ENCODE peak calls at places on chromosome 2, in six cellular contexts. One of them, this sample, is unnamed.

GRCh38 chr2:50597206-50597605 is 434.7 kb downstream of the NRXN1 start:
- DNase-seq in GM23248: no peak
- DNase-seq in SJCRH30: no peak
- DNase-seq in adrenal gland: no peak
- DNase-seq in PC-9: no peak
- DNase-seq in brain microvascular endothelial cell: no peak
- DNase-seq in this sample: no peak

GRCh38 chr2:64232266-64232665 is 88.0 kb upstream of the PELI1 start:
- DNase-seq in GM23248: no peak
- DNase-seq in SJCRH30: no peak
- DNase-seq in adrenal gland: no peak
- DNase-seq in PC-9: no peak
- DNase-seq in brain microvascular endothelial cell: no peak
- DNase-seq in this sample: no peak

GRCh38 chr2:195370167-195370943 is 286.7 kb upstream of the SLC39A10 start:
- DNase-seq in GM23248: no peak
- DNase-seq in SJCRH30: no peak
- DNase-seq in adrenal gland: no peak
- DNase-seq in PC-9: no peak
- DNase-seq in brain microvascular endothelial cell: no peak
- DNase-seq in this sample: no peak

GRCh38 chr2:159045545-159046454 is 77.4 kb downstream of the TANC1 start:
- DNase-seq in GM23248: no peak
- DNase-seq in SJCRH30: no peak
- DNase-seq in adrenal gland: no peak
- DNase-seq in PC-9: no peak
- DNase-seq in brain microvascular endothelial cell: no peak
- DNase-seq in this sample: no peak

GRCh38 chr2:191711621-191712020 is 33.7 kb downstream of the NABP1 start:
- DNase-seq in GM23248: peak
- DNase-seq in SJCRH30: no peak
- DNase-seq in adrenal gland: no peak
- DNase-seq in PC-9: no peak
- DNase-seq in brain microvascular endothelial cell: no peak
- DNase-seq in this sample: no peak

GRCh38 chr2:230347659-230348305 is 20.8 kb downstream of the SP140L start:
- DNase-seq in GM23248: no peak
- DNase-seq in SJCRH30: no peak
- DNase-seq in adrenal gland: no peak
- DNase-seq in PC-9: no peak
- DNase-seq in brain microvascular endothelial cell: no peak
- DNase-seq in this sample: no peak

GRCh38 chr2:110770308-110770695 is 37.9 kb downstream of the ACOXL start:
- DNase-seq in GM23248: no peak
- DNase-seq in SJCRH30: no peak
- DNase-seq in adrenal gland: no peak
- DNase-seq in PC-9: no peak
- DNase-seq in brain microvascular endothelial cell: no peak
- DNase-seq in this sample: no peak

GRCh38 chr2:96374211-96374951 is 38.8 kb downstream of the NCAPH start:
- DNase-seq in GM23248: peak
- DNase-seq in SJCRH30: no peak
- DNase-seq in adrenal gland: peak
- DNase-seq in PC-9: no peak
- DNase-seq in brain microvascular endothelial cell: peak
- DNase-seq in this sample: no peak

GRCh38 chr2:102514061-102514785 is 41.2 kb downstream of the SLC9A4 start:
- DNase-seq in GM23248: peak
- DNase-seq in SJCRH30: peak
- DNase-seq in adrenal gland: peak
- DNase-seq in PC-9: peak
- DNase-seq in brain microvascular endothelial cell: peak
- DNase-seq in this sample: no peak

GRCh38 chr2:72145658-72146329 is 1.9 kb downstream of the CYP26B1 start:
- DNase-seq in GM23248: peak
- DNase-seq in SJCRH30: no peak
- DNase-seq in adrenal gland: peak
- DNase-seq in PC-9: no peak
- DNase-seq in brain microvascular endothelial cell: no peak
- DNase-seq in this sample: peak

GRCh38 chr2:179817181-179817841 is 44.1 kb downstream of the ZNF385B start:
- DNase-seq in GM23248: no peak
- DNase-seq in SJCRH30: no peak
- DNase-seq in adrenal gland: peak
- DNase-seq in PC-9: no peak
- DNase-seq in brain microvascular endothelial cell: peak
- DNase-seq in this sample: no peak

GRCh38 chr2:167964650-167965404 is 282.6 kb downstream of the STK39 start:
- DNase-seq in GM23248: peak
- DNase-seq in SJCRH30: no peak
- DNase-seq in adrenal gland: no peak
- DNase-seq in PC-9: no peak
- DNase-seq in brain microvascular endothelial cell: no peak
- DNase-seq in this sample: no peak

GRCh38 chr2:189188446-189188845 is 8.9 kb upstream of the COL5A2 start:
- DNase-seq in GM23248: no peak
- DNase-seq in SJCRH30: no peak
- DNase-seq in adrenal gland: no peak
- DNase-seq in PC-9: no peak
- DNase-seq in brain microvascular endothelial cell: no peak
- DNase-seq in this sample: no peak

GRCh38 chr2:235937936-235938335 is 230.2 kb downstream of the GBX2 start:
- DNase-seq in GM23248: no peak
- DNase-seq in SJCRH30: no peak
- DNase-seq in adrenal gland: no peak
- DNase-seq in PC-9: no peak
- DNase-seq in brain microvascular endothelial cell: no peak
- DNase-seq in this sample: no peak

GRCh38 chr2:96527990-96528679 is 8.4 kb upstream of the ARID5A start:
- DNase-seq in GM23248: peak
- DNase-seq in SJCRH30: peak
- DNase-seq in adrenal gland: peak
- DNase-seq in PC-9: no peak
- DNase-seq in brain microvascular endothelial cell: peak
- DNase-seq in this sample: peak

GRCh38 chr2:172829229-172829628 is 93.6 kb downstream of the RAPGEF4 start:
- DNase-seq in GM23248: peak
- DNase-seq in SJCRH30: peak
- DNase-seq in adrenal gland: no peak
- DNase-seq in PC-9: peak
- DNase-seq in brain microvascular endothelial cell: peak
- DNase-seq in this sample: no peak

GRCh38 chr2:61759718-61760117 is 94.1 kb downstream of the FAM161A start:
- DNase-seq in GM23248: peak
- DNase-seq in SJCRH30: no peak
- DNase-seq in adrenal gland: no peak
- DNase-seq in PC-9: no peak
- DNase-seq in brain microvascular endothelial cell: peak
- DNase-seq in this sample: no peak
- H3K27ac ChIP-seq in GM23248: peak
- H3K27ac ChIP-seq in SJCRH30: no peak
- H3K27ac ChIP-seq in adrenal gland: no peak
- H3K27ac ChIP-seq in PC-9: peak
- H3K27ac ChIP-seq in brain microvascular endothelial cell: peak
- H3K27ac ChIP-seq in this sample: no peak

GRCh38 chr2:109689182-109689935 is 75.2 kb downstream of the SOWAHC start:
- DNase-seq in GM23248: no peak
- DNase-seq in SJCRH30: no peak
- DNase-seq in adrenal gland: no peak
- DNase-seq in PC-9: no peak
- DNase-seq in brain microvascular endothelial cell: no peak
- DNase-seq in this sample: no peak

GRCh38 chr2:109689973-109690372 is 75.8 kb downstream of the SOWAHC start:
- DNase-seq in GM23248: no peak
- DNase-seq in SJCRH30: no peak
- DNase-seq in adrenal gland: no peak
- DNase-seq in PC-9: no peak
- DNase-seq in brain microvascular endothelial cell: no peak
- DNase-seq in this sample: no peak

GRCh38 chr2:109692013-109692738 is 78.0 kb downstream of the SOWAHC start:
- DNase-seq in GM23248: no peak
- DNase-seq in SJCRH30: no peak
- DNase-seq in adrenal gland: no peak
- DNase-seq in PC-9: no peak
- DNase-seq in brain microvascular endothelial cell: no peak
- DNase-seq in this sample: no peak

GRCh38 chr2:109690822-109691541 is 76.8 kb downstream of the SOWAHC start:
- DNase-seq in GM23248: no peak
- DNase-seq in SJCRH30: no peak
- DNase-seq in adrenal gland: peak
- DNase-seq in PC-9: peak
- DNase-seq in brain microvascular endothelial cell: no peak
- DNase-seq in this sample: no peak

DNA sequence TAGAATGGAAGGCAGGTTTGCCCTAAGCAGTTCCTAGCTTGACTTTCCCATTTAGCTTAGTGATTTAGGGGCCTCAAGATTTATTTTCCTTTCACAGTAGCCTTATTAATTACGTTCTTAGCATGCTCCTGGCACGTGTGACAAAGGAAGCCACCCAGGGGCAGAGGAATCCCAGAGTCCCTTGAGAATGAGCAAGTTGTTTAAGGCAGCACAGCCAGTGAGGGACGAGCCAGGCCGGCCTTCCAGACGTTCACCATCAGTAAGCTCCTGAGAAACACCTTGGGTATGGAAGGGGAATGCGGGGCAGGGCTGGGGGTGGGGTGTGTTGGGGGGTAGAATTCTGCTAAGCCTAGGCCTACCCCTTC is 76.3 kb downstream of the SOWAHC start:
- DNase-seq in GM23248: no peak
- DNase-seq in SJCRH30: no peak
- DNase-seq in adrenal gland: no peak
- DNase-seq in PC-9: no peak
- DNase-seq in brain microvascular endothelial cell: no peak
- DNase-seq in this sample: no peak
- H3K27ac ChIP-seq in GM23248: no peak
- H3K27ac ChIP-seq in SJCRH30: no peak
- H3K27ac ChIP-seq in adrenal gland: peak
- H3K27ac ChIP-seq in PC-9: peak
- H3K27ac ChIP-seq in brain microvascular endothelial cell: no peak
- H3K27ac ChIP-seq in this sample: peak

DNA sequence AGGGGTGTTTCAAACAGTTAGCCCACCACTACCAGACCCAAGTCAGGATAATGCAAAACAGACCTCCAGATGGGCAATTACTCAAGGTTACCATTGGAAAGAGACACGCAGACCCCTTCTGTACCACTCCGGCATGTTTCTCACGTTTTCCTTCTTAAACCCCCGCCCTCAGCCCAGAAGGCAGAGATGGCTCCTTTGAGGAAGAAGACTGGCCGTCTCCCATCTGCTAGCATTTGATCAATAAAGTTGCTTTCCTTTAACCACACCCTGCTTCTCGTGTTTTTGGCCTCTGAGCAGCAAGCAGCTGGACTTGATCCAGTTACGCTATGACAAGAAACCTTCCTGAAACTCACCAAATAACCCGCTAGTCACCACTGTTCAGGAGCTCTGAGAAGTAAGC is 1012.4 kb upstream of the GYPC start:
- DNase-seq in GM23248: no peak
- DNase-seq in SJCRH30: no peak
- DNase-seq in adrenal gland: no peak
- DNase-seq in PC-9: no peak
- DNase-seq in brain microvascular endothelial cell: no peak
- DNase-seq in this sample: no peak
- H3K27ac ChIP-seq in GM23248: no peak
- H3K27ac ChIP-seq in SJCRH30: no peak
- H3K27ac ChIP-seq in adrenal gland: no peak
- H3K27ac ChIP-seq in PC-9: no peak
- H3K27ac ChIP-seq in brain microvascular endothelial cell: no peak
- H3K27ac ChIP-seq in this sample: no peak

GRCh38 chr2:23412556-23413155 is 27.7 kb downstream of the KLHL29 start:
- DNase-seq in GM23248: peak
- DNase-seq in SJCRH30: no peak
- DNase-seq in adrenal gland: no peak
- DNase-seq in PC-9: no peak
- DNase-seq in brain microvascular endothelial cell: peak
- DNase-seq in this sample: no peak
- H3K27ac ChIP-seq in GM23248: peak
- H3K27ac ChIP-seq in SJCRH30: no peak
- H3K27ac ChIP-seq in adrenal gland: no peak
- H3K27ac ChIP-seq in PC-9: no peak
- H3K27ac ChIP-seq in brain microvascular endothelial cell: peak
- H3K27ac ChIP-seq in this sample: peak

GRCh38 chr2:85439986-85440385 is 21.5 kb downstream of the SH2D6 start:
- DNase-seq in GM23248: no peak
- DNase-seq in SJCRH30: no peak
- DNase-seq in adrenal gland: no peak
- DNase-seq in PC-9: no peak
- DNase-seq in brain microvascular endothelial cell: no peak
- DNase-seq in this sample: no peak

GRCh38 chr2:85438291-85439110 is 20.0 kb downstream of the SH2D6 start:
- DNase-seq in GM23248: peak
- DNase-seq in SJCRH30: peak
- DNase-seq in adrenal gland: no peak
- DNase-seq in PC-9: no peak
- DNase-seq in brain microvascular endothelial cell: no peak
- DNase-seq in this sample: no peak

GRCh38 chr2:85440736-85441135 is 22.2 kb downstream of the SH2D6 start:
- DNase-seq in GM23248: no peak
- DNase-seq in SJCRH30: no peak
- DNase-seq in adrenal gland: no peak
- DNase-seq in PC-9: no peak
- DNase-seq in brain microvascular endothelial cell: no peak
- DNase-seq in this sample: no peak

GRCh38 chr2:85437488-85438290 is 19.2 kb downstream of the SH2D6 start:
- DNase-seq in GM23248: peak
- DNase-seq in SJCRH30: peak
- DNase-seq in adrenal gland: peak
- DNase-seq in PC-9: peak
- DNase-seq in brain microvascular endothelial cell: peak
- DNase-seq in this sample: peak

GRCh38 chr2:85439111-85439477 is 20.6 kb downstream of the SH2D6 start:
- DNase-seq in GM23248: no peak
- DNase-seq in SJCRH30: no peak
- DNase-seq in adrenal gland: no peak
- DNase-seq in PC-9: no peak
- DNase-seq in brain microvascular endothelial cell: no peak
- DNase-seq in this sample: no peak
- H3K27ac ChIP-seq in GM23248: no peak
- H3K27ac ChIP-seq in SJCRH30: no peak
- H3K27ac ChIP-seq in adrenal gland: peak
- H3K27ac ChIP-seq in PC-9: no peak
- H3K27ac ChIP-seq in brain microvascular endothelial cell: no peak
- H3K27ac ChIP-seq in this sample: peak

GRCh38 chr2:226865273-226865672 is 29.4 kb downstream of the RHBDD1 start:
- DNase-seq in GM23248: no peak
- DNase-seq in SJCRH30: no peak
- DNase-seq in adrenal gland: no peak
- DNase-seq in PC-9: no peak
- DNase-seq in brain microvascular endothelial cell: no peak
- DNase-seq in this sample: no peak
- H3K27ac ChIP-seq in GM23248: no peak
- H3K27ac ChIP-seq in SJCRH30: no peak
- H3K27ac ChIP-seq in adrenal gland: no peak
- H3K27ac ChIP-seq in PC-9: no peak
- H3K27ac ChIP-seq in brain microvascular endothelial cell: no peak
- H3K27ac ChIP-seq in this sample: no peak